ENCODE peak calls at places on chromosomes 7 and 10, in seven cellular contexts. L is ovary, C is Panc1, B is heart right ventricle, R is lung, U is heart left ventricle, T is uterus. M is an unnamed sample. For H3K27me3, the result is how much of the 10 kb centered on the place peaks cover.

GRCh38 chr10:71459513-71459912 is 62.8 kb downstream of the CDH23 start:
- DNase-seq in B (no peak), C (no peak), T (no peak), R (no peak), U (no peak), L (no peak), M (no peak)

GRCh38 chr10:92822060-92822634 is 26.2 kb upstream of the EXOC6 start:
- DNase-seq in L (no peak), R (no peak), U (no peak), B (no peak), C (no peak), T (no peak), M (no peak)

GRCh38 chr10:66747451-66747850 is 178.4 kb upstream of the LRRTM3 start:
- DNase-seq in C (no peak), U (no peak), T (no peak), B (no peak), R (no peak), L (no peak), M (no peak)

GRCh38 chr10:66555061-66555460 is 370.8 kb upstream of the LRRTM3 start:
- DNase-seq in L (no peak), T (no peak), C (no peak), B (no peak), U (no peak), R (no peak), M (no peak)

GRCh38 chr7:105638942-105639495 is 57.7 kb upstream of the EFCAB10 start:
- DNase-seq in R (no peak), T (no peak), U (no peak), L (no peak), C (no peak), B (no peak), M (no peak)

GRCh38 chr7:110156511-110156910 is 934.4 kb upstream of the LRRN3 start:
- DNase-seq in C (no peak), R (no peak), L (no peak), T (no peak), B (no peak), U (no peak), M (no peak)

GRCh38 chr10:44468525-44468924 is 83.6 kb upstream of the CXCL12 start:
- DNase-seq in T (no peak), L (no peak), C (no peak), U (no peak), B (no peak), R (no peak), M (no peak)

GRCh38 chr10:104824378-104825006 is 183.4 kb downstream of the SORCS3 start:
- DNase-seq in U (peak), B (peak), R (no peak), T (no peak), L (no peak), C (no peak), M (no peak)

GRCh38 chr7:98784216-98784785 is 85.5 kb downstream of the TMEM130 start:
- DNase-seq in B (no peak), L (no peak), U (no peak), C (no peak), T (no peak), R (no peak), M (no peak)

GRCh38 chr7:122682805-122683204 is 16.1 kb downstream of the RNF133 start:
- DNase-seq in C (no peak), B (no peak), R (no peak), L (no peak), T (no peak), U (no peak), M (no peak)

GRCh38 chr7:45088146-45088701 is 545 bp downstream of the NACAD start:
- DNase-seq in L (no peak), U (peak), T (no peak), B (no peak), R (no peak), C (no peak), M (no peak)

GRCh38 chr10:69088471-69088769 is 517 bp downstream of the SRGN start:
- DNase-seq in R (no peak), L (no peak), U (no peak), C (no peak), B (no peak), T (no peak), M (no peak)
- H3K4me3 ChIP-seq in R (peak), L (peak), U (peak), C (no peak), B (peak), T (peak), M (no peak)

GRCh38 chr10:97924678-97925077 is 75.0 kb downstream of the GOLGA7B start:
- DNase-seq in U (no peak), T (no peak), B (no peak), L (no peak), R (no peak), C (no peak), M (no peak)

GRCh38 chr10:97923476-97923875 is 73.8 kb downstream of the GOLGA7B start:
- DNase-seq in T (no peak), R (no peak), C (no peak), U (no peak), L (no peak), B (no peak), M (no peak)

GRCh38 chr10:97923057-97923456 is 73.4 kb downstream of the GOLGA7B start:
- DNase-seq in U (no peak), T (no peak), C (no peak), R (no peak), B (no peak), L (no peak), M (no peak)

GRCh38 chr10:97926055-97926454 is 76.4 kb downstream of the GOLGA7B start:
- DNase-seq in T (no peak), B (no peak), L (no peak), C (no peak), R (no peak), U (no peak), M (no peak)

DNA sequence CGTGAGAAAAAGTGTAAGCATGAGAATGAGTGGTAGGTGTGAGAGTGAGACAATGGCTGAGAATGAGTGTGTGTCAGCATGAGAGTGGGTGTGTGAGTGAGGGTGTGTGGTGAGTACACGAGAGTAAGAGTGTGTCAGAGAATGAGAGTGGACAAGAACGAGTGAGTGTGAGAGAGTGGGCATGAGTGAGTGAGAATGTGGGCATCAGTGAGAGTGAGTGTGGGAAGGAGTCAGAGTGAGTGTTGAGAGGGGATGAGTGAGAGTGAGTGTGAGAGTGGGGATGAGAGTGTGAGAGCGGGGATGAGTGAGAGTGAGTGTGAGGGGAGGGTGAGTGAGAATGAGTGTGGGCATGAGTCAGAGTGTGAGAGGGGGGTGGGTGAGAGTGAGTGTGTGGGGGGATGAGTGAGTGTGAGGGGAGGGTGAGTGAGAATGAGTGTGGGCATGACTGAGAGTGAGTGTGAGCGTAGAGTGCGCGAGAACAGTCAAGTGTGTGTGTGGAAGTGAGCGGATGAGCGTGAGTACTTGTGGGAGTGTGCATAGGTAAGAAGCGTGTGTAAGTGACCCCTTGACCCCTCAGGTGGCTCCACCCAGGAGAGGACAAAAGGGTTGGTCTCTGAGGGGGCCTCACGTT is 75.8 kb downstream of the GOLGA7B start:
- DNase-seq in C (no peak), L (no peak), R (no peak), U (no peak), T (no peak), B (no peak), M (no peak)
- H3K27me3 ChIP-seq in C (under half), L (under half), R (under half), U (under half), T (under half), B (under half), M (under half)

GRCh38 chr7:150964593-150965111 is 13.5 kb downstream of the KCNH2 start:
- DNase-seq in C (no peak), B (peak), L (no peak), R (no peak), U (peak), T (no peak), M (no peak)
- TF ChIP-seq CTCF in C (no peak), B (no peak), L (no peak), R (no peak), U (peak), T (no peak), M (no peak)

GRCh38 chr7:151246161-151247015 is 2.1 kb downstream of the SMARCD3 start:
- DNase-seq in R (no peak), U (peak), L (no peak), C (no peak), T (no peak), B (no peak), M (no peak)

GRCh38 chr7:151247611-151248176 is 800 bp downstream of the SMARCD3 start:
- DNase-seq in U (no peak), C (no peak), R (no peak), T (no peak), L (no peak), B (no peak), M (peak)

GRCh38 chr7:151245360-151246160 is 2.9 kb downstream of the SMARCD3 start:
- DNase-seq in B (no peak), C (no peak), T (peak), U (peak), L (peak), R (no peak), M (no peak)

GRCh38 chr7:151248191-151249033 is at the start of gene SMARCD3:
- DNase-seq in U (peak), C (no peak), B (peak), L (peak), T (peak), R (peak), M (peak)

DNA sequence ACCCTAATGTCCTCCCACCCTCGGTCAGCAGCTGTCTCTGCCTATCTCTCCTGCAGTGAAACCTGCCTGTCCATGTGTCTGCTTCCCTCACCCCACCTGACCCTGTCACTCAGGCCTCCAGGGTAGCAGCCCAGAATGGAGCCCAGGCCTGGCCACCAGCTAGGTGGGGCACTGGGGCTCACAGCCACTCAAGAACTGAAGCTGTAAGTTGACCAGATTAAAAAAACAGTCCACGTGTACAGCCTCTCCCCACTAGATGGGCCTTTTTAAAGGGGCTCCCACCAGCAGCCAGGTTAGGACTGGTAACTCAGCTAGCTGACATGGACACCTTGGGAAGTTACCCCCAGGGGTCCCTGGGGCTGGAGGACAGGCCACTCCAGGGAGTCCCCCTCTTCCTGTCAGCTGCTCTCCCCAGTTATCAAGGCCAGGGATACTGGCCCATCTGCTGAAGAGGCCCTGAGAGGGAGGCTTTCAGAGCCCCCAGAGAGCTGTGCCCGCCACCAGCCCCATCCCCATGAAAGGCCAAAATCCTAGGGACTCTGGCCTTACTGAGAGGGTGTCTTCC is 1.4 kb downstream of the SMARCD3 start:
- DNase-seq in B (no peak), U (peak), T (no peak), R (no peak), C (no peak), L (no peak), M (no peak)
- H3K4me3 ChIP-seq in B (peak), U (peak), T (no peak), R (no peak), C (no peak), L (peak), M (peak)